ENCODE peak calls at places on chromosomes 3 and 15, in five cellular contexts. F is neuronal stem cell, O is H9, A is trophoblast cell, Z is H1. C is an unnamed sample.

GRCh38 chr3:126464494-126464893 is 11.2 kb downstream of the ZXDC start:
- DNase-seq in F (no peak), O (no peak), A (no peak), Z (no peak), C (no peak)

GRCh38 chr3:42351221-42351620 is 59.2 kb downstream of the LYZL4 start:
- DNase-seq in F (no peak), O (no peak), A (no peak), Z (no peak), C (no peak)

GRCh38 chr3:126659915-126660886 is 5.3 kb upstream of the TXNRD3 start:
- DNase-seq in F (no peak), O (peak), A (peak), Z (no peak), C (no peak)

GRCh38 chr15:86038491-86038890 is 41.2 kb upstream of the AGBL1 start:
- DNase-seq in F (no peak), O (no peak), A (no peak), Z (no peak), C (no peak)

GRCh38 chr3:10015476-10015904 is 10.7 kb upstream of the FANCD2 start:
- DNase-seq in F (no peak), O (no peak), A (peak), Z (no peak), C (peak)

GRCh38 chr3:66320390-66320789 is 99.6 kb downstream of the SLC25A26 start:
- DNase-seq in F (no peak), O (no peak), A (no peak), Z (no peak), C (no peak)

GRCh38 chr3:70856414-70857162 is 544.1 kb upstream of the MDFIC2 start:
- DNase-seq in F (no peak), O (no peak), A (peak), Z (no peak), C (peak)

GRCh38 chr3:38227989-38228388 is 37.6 kb upstream of the SLC22A13 start:
- DNase-seq in F (no peak), O (no peak), A (peak), Z (no peak), C (peak)

GRCh38 chr3:64548200-64548889 is 139.5 kb downstream of the ADAMTS9 start:
- DNase-seq in F (no peak), O (no peak), A (no peak), Z (no peak), C (peak)

GRCh38 chr3:3126477-3127431 is at the start of gene TRNT1:
- DNase-seq in F (peak), O (peak), A (peak), Z (peak), C (peak)

GRCh38 chr3:3129579-3129978 is 2.8 kb downstream of the TRNT1 start:
- DNase-seq in F (no peak), O (no peak), A (no peak), Z (no peak), C (no peak)

GRCh38 chr3:3127432-3128010 is 781 bp downstream of the TRNT1 start:
- DNase-seq in F (no peak), O (no peak), A (peak), Z (no peak), C (peak)

DNA sequence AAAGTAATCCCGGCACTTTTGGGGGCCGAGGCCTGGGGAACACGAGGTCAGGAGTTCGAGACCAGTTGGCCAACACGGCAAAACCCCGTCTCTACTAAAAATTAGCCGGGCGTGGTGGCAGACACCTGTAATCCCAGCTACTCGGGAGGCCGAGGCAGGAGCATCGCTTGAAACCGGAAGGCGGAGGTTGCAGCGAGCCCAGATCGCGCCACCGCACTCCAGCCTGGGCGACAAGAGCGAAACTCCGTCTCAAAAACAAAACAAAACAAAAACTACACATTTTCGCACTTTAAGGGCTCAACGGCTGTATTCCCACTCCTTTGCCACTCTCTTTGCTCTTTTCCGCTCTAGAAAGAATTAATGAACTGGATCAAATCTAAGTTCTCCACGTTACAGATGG is 763 bp upstream of the TRNT1 start:
- DNase-seq in F (no peak), O (no peak), A (no peak), Z (no peak), C (no peak)
- H3K4ac ChIP-seq in F (no peak), O (no peak), A (peak), Z (peak), C (no peak)

DNA sequence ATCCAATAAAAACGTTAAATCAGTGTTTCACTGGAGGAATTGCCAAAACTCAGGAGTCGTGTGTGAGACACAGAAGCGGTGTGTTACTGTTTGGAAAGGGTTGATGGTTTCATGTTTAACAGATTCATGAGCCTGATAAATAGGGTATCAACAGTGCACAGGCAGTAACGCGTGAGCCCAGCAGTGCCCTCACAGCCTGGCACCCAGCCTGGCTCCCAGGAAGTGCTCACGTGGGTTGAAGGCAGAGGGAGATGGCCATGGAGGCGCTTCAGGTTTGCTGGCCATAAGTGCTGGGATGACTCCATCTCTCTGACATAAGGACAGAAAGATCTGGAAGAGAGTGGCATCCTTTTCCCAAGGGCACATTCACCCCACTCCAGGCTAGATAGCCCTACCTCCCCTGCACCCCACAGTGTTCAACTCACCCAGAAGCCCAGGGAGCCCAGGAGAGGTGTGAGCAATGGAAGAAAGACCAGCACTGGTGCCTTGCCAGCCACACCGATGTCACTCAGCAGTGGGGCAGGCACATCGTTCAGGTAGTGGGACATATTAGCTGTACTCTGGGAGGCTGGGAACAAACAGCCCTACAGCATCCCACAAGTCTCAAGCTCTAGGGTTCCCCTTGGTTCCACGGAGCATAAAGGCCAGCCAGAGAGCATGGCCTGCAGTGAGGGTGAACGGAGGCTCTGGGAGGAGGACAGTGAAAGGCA is 164.3 kb downstream of the LRRK1 start:
- DNase-seq in F (no peak), O (no peak), A (no peak), Z (no peak), C (no peak)
- H2BK12ac ChIP-seq in F (no peak), O (no peak), A (no peak), Z (peak), C (no peak)

GRCh38 chr15:98765610-98766009 is 117.3 kb downstream of the IGF1R start:
- DNase-seq in F (no peak), O (no peak), A (peak), Z (no peak), C (no peak)
- H3K23ac ChIP-seq in F (peak), O (no peak), A (peak), Z (no peak), C (no peak)

GRCh38 chr3:112654492-112654891 is 13.5 kb upstream of the CCDC80 start:
- DNase-seq in F (no peak), O (no peak), A (no peak), Z (no peak), C (no peak)

GRCh38 chr3:112653881-112654300 is 12.9 kb upstream of the CCDC80 start:
- DNase-seq in F (no peak), O (no peak), A (peak), Z (no peak), C (peak)

GRCh38 chr3:112653209-112653871 is 12.4 kb upstream of the CCDC80 start:
- DNase-seq in F (no peak), O (no peak), A (peak), Z (no peak), C (peak)

GRCh38 chr3:112656045-112656444 is 15.1 kb upstream of the CCDC80 start:
- DNase-seq in F (no peak), O (no peak), A (no peak), Z (no peak), C (no peak)

GRCh38 chr3:112654979-112655378 is 14.0 kb upstream of the CCDC80 start:
- DNase-seq in F (no peak), O (no peak), A (peak), Z (no peak), C (no peak)
- H3K4ac ChIP-seq in F (no peak), O (no peak), A (peak), Z (no peak), C (peak)

GRCh38 chr15:38781196-38781595 is 216.6 kb upstream of the RASGRP1 start:
- DNase-seq in F (no peak), O (no peak), A (no peak), Z (no peak), C (no peak)
- H2BK12ac ChIP-seq in F (no peak), O (no peak), A (no peak), Z (no peak), C (no peak)

GRCh38 chr15:68384451-68385239 is 47.3 kb downstream of the ITGA11 start:
- DNase-seq in F (no peak), O (peak), A (no peak), Z (peak), C (peak)

GRCh38 chr15:68385240-68385561 is 46.8 kb downstream of the ITGA11 start:
- DNase-seq in F (no peak), O (peak), A (no peak), Z (peak), C (no peak)

GRCh38 chr15:68385671-68386586 is 46.0 kb downstream of the ITGA11 start:
- DNase-seq in F (no peak), O (peak), A (no peak), Z (peak), C (no peak)

GRCh38 chr15:68387288-68388143 is 44.4 kb downstream of the ITGA11 start:
- DNase-seq in F (no peak), O (peak), A (no peak), Z (peak), C (peak)

DNA sequence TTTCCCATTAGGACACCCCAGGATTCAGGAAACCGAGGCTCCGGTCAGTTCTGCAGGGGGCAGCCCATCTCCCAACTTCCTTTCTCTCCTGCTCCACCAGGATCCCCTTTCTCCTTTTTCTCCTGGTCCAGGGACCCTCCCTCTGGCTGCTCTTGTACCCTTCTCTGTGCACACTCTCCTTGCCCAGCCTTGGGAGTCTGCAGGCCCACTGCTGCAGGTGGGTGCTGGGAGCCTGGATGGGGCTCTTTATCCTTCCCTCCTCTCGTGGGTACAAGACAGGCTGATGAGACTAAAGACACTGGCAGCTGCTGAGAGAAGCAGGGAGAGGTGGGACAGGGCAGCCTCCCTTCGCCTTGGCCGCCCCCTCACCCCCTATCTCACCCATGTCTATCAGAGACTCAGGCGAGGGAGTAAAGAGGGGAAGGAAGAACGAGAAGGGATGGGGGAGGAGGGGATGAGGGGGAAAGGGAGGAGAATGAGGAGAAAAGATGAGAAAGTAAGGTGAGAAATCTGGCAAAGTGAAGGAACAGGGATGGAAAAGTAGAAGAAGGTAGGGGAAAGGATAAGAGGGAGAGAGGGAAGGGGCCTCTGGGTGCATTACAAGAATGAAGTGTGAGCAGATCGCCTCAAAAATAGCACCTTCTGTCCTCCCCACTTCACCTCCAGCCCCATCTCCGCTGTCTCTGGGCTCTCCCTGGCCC is 45.2 kb downstream of the ITGA11 start:
- DNase-seq in F (no peak), O (peak), A (no peak), Z (peak), C (no peak)
- H3K23ac ChIP-seq in F (no peak), O (no peak), A (no peak), Z (no peak), C (no peak)

DNA sequence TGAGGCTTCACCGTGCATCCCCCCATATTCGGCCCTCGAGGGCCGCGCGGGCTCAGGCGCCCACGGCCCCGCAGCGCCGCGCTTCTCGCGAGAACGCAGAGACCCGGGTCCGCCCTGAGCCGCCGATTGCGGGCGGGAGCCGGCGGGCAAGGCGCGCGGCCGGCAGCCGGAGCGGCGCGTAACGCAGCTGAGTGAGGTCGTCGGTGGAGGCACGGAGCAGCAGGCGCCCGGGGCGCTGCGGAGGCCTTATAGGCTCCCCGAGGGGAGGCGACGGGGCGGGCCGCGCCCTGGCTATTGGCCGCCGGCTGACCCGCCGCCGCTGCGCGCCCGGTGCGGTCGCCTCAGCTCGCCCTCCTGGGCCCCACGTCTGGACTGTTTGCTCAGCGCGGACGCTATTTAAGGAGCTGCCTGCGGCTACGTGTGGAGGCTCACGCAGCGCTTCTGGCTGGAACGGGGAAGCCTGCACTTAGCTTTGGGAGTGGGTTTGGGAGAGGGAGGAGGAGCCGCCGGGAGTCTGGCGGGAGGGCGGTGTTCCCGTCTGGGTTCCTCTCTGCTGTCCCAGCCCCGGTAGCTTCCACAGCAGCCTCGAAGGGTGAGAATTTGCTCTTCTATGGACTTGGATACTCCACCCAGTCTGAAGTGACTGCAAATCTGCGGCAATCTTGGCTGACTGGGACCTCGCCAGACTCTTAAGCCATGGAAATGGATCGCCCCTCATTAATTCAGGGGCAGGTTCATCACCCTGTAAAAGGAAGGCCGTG is at the start of gene PLOD2:
- DNase-seq in F (peak), O (peak), A (peak), Z (peak), C (peak)
- H3K4ac ChIP-seq in F (no peak), O (no peak), A (peak), Z (peak), C (peak)

C was measured in mesenchymal stem cell.